ENCODE peak calls at places on chromosomes 7 and 10, in five cellular contexts. F, G, M, W and R are unnamed samples. For H3K4me1, the result is how much of the 10 kb centered on the place peaks cover.

GRCh38 chr7:138097064-138097741 is 20.9 kb downstream of the AKR1D1 start:
- DNase-seq in F (no peak), W (no peak), M (peak), G (peak), R (no peak)

GRCh38 chr10:47038881-47039557 is 127.8 kb downstream of the PTPN20 start:
- DNase-seq in W (peak), G (no peak), F (no peak), M (no peak), R (no peak)

GRCh38 chr10:86646933-86647332 is 7.4 kb upstream of the OPN4 start:
- DNase-seq in F (no peak), W (no peak), G (no peak), M (no peak), R (no peak)

GRCh38 chr7:127844707-127845331 is 186.4 kb downstream of the LRRC4 start:
- DNase-seq in M (peak), W (no peak), G (peak), F (no peak), R (no peak)

GRCh38 chr7:88239852-88240251 is 20.0 kb upstream of the SRI start:
- DNase-seq in F (no peak), W (no peak), M (no peak), G (no peak), R (no peak)

GRCh38 chr7:28161319-28161718 is 19.3 kb downstream of the JAZF1 start:
- DNase-seq in G (no peak), M (no peak), F (no peak), W (no peak), R (no peak)

GRCh38 chr10:32413513-32413912 is 32.4 kb upstream of the CCDC7 start:
- DNase-seq in M (peak), F (no peak), W (no peak), G (peak), R (peak)

GRCh38 chr7:134442441-134443220 is 16.3 kb downstream of the AKR1B1 start:
- DNase-seq in W (no peak), F (no peak), G (no peak), M (no peak), R (no peak)

GRCh38 chr7:142603870-142604448 is 145.3 kb upstream of the PRSS1 start:
- DNase-seq in G (peak), W (no peak), M (peak), F (no peak), R (no peak)

GRCh38 chr7:115600196-115600595 is 430.4 kb downstream of the TFEC start:
- DNase-seq in M (peak), G (no peak), W (no peak), F (no peak), R (no peak)

GRCh38 chr10:61000769-61001730 is 57.1 kb upstream of the RHOBTB1 start:
- DNase-seq in F (no peak), W (peak), M (peak), G (peak), R (no peak)

GRCh38 chr7:40755438-40755837 is 620.6 kb downstream of the SUGCT start:
- DNase-seq in M (no peak), G (no peak), F (no peak), W (no peak), R (no peak)

GRCh38 chr7:37105762-37106161 is 342.9 kb downstream of the ELMO1 start:
- DNase-seq in W (no peak), G (no peak), M (no peak), F (no peak), R (no peak)

GRCh38 chr10:59099536-59099935 is 76.9 kb upstream of the PHYHIPL start:
- DNase-seq in M (no peak), G (no peak), W (no peak), F (no peak), R (no peak)

GRCh38 chr10:59096631-59097030 is 79.8 kb upstream of the PHYHIPL start:
- DNase-seq in W (no peak), F (no peak), M (no peak), G (no peak), R (no peak)

GRCh38 chr10:59102394-59102793 is 74.0 kb upstream of the PHYHIPL start:
- DNase-seq in M (no peak), F (no peak), G (no peak), W (no peak), R (no peak)

GRCh38 chr10:59098387-59098786 is 78.1 kb upstream of the PHYHIPL start:
- DNase-seq in M (peak), G (peak), F (no peak), W (no peak), R (no peak)

DNA sequence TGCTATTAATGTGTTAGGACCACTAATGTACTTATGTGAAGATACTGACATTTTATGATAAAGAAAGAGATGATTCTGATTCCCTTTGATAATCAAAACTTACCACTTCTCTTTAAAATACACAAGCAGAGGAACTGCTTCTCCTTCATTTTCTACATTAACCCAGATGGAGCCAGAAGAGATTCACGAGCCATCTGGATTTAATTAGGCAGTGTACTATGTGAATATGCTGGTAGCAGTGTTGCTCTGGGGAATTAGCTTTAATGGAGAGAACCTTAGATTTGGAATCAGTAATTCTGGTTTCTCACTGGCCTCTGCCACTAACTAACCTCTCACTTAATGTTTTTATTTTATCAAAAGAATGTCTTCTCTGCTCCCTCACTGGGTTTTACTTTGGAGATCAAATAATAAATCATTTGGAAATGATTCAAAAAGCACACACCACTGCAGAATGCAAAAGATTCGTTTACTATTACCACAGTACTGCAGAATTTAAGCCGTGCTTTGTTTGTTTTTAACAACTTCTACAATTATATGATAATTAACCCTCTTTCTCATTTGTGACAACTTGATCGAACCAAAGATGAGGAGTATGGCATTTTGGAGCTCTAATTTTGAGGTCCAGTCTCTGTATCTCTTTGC is 77.5 kb upstream of the PHYHIPL start:
- DNase-seq in M (peak), W (no peak), F (no peak), G (peak), R (no peak)
- H3K4me1 ChIP-seq in M (under half), W (under half), F (under half), G (under half), R (under half)

GRCh38 chr10:72218329-72218728 is 2.3 kb upstream of the ASCC1 start:
- DNase-seq in G (no peak), F (no peak), W (no peak), M (no peak), R (no peak)

GRCh38 chr10:72219229-72219814 is 3.2 kb upstream of the ASCC1 start:
- DNase-seq in W (no peak), G (no peak), F (no peak), M (no peak), R (no peak)

GRCh38 chr10:72220637-72221036 is 4.6 kb upstream of the ASCC1 start:
- DNase-seq in M (no peak), F (no peak), G (no peak), W (no peak), R (no peak)

GRCh38 chr10:72221278-72221677 is 5.2 kb upstream of the ASCC1 start:
- DNase-seq in W (no peak), F (no peak), M (no peak), G (no peak), R (no peak)

GRCh38 chr10:72218756-72219155 is 2.7 kb upstream of the ASCC1 start:
- DNase-seq in F (no peak), W (no peak), G (no peak), M (no peak), R (no peak)
- H3K4me1 ChIP-seq in F (half or more), W (under half), G (under half), M (under half), R (under half)

GRCh38 chr7:53418834-53419482 is 383.5 kb downstream of the POM121L12 start:
- DNase-seq in M (no peak), G (no peak), F (no peak), W (no peak), R (no peak)
- H3K4me1 ChIP-seq in M (under half), G (under half), F (under half), W (under half), R (under half)

DNA sequence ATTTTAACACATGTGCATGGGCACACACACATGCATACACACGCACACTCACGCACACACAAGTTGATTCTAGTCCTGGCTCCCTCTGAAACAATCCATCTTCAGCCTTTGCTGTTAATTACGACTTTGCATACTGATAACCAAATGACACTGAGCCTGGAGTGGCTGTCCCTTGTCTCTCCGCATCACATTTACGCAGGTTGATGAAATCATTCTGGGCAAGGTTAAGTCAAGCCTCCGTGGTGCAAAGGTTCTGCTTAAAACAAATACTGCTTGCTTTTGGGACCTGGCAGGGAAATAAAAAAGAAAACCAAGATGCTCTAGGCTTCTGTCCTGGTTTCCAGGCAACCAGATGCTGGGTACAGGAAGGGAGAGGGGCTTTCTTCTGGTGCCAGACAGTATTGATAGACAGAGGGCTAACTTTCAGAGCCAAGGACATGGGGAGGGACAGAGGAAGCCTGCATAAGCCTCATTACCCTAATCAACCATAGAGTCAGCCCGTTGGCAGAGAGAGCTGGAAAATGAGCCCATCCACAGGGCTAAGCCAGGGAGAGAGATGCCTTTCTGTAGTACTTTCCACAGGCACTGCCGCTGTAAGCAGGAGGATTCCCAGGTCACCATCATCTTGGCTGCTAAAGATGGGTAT is 233.0 kb downstream of the WDR11 start:
- DNase-seq in G (no peak), M (no peak), F (no peak), W (no peak), R (no peak)
- H3K4me1 ChIP-seq in G (under half), M (under half), F (under half), W (under half), R (under half)

GRCh38 chr10:79098596-79099015 is 29.8 kb downstream of the ZMIZ1 start:
- DNase-seq in G (no peak), F (no peak), W (no peak), M (peak), R (no peak)
- H3K4me1 ChIP-seq in G (half or more), F (half or more), W (half or more), M (half or more), R (under half)

GRCh38 chr10:110459600-110459999 is 38.1 kb upstream of the DUSP5 start:
- DNase-seq in G (no peak), M (no peak), F (no peak), W (no peak), R (no peak)
- H3K4me1 ChIP-seq in G (under half), M (under half), F (under half), W (under half), R (under half)

DNA sequence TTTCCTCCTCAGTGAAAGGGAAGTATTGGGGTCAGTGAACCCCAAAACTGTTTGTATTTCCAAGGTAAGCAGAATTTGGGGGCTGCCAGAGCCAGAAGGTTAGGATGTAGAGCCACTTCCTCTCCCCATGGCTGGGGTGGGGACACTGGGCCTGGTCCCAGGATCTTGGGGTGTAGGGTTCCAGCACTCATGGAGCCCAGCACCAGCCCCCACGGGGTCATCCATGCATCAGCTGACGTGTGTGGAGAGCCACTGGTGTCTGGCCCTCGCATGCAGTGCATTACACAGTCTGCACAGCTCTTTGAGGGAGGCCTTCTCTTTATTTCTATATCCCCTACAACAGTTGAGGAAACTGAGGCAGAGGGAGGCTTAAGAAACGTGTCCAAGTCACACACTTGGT is 91.4 kb downstream of the ZMIZ1 start:
- DNase-seq in M (no peak), W (no peak), G (no peak), F (no peak), R (no peak)
- H3K4me1 ChIP-seq in M (half or more), W (under half), G (half or more), F (half or more), R (under half)

GRCh38 chr7:105791926-105792325 is 84.5 kb downstream of the ATXN7L1 start:
- DNase-seq in G (no peak), F (no peak), M (no peak), W (no peak), R (peak)
- H3K4me1 ChIP-seq in G (under half), F (under half), M (under half), W (under half), R (under half)

DNA sequence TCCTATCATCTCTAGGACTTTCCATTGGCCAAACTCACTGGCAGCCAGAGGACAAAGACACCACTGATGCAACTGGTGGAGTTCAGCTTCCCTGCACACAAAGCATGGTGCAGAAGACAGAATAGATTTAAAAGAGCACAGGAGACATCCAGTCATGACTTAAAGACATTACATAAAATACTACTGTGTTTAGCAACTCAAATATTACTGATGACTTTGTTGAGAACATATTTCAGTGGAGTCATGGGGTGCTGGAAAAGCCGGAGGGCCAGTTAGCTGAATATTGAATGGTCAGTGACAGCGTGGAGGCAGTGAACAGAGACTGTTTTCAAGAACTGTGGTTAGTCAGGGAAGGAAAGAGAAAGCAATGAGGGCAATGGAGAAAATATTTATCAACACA is 296.3 kb upstream of the NRP1 start:
- DNase-seq in M (no peak), G (no peak), F (no peak), W (no peak), R (no peak)
- H3K4me1 ChIP-seq in M (under half), G (under half), F (under half), W (under half), R (under half)

GRCh38 chr10:75247797-75248196 is 12.0 kb upstream of the COMTD1 start:
- DNase-seq in F (no peak), G (no peak), W (no peak), M (no peak), R (no peak)
- H3K4me1 ChIP-seq in F (under half), G (under half), W (under half), M (under half), R (under half)